ENCODE peak calls at places on chromosomes 13 and 19, in four cellular contexts. One of them, this sample, is unnamed.

GRCh38 chr13:78102121-78102677 is 183.6 kb upstream of the EDNRB start:
- DNase-seq in hepatocyte: no peak
- DNase-seq in fibroblast of lung: peak; percentile 54
- DNase-seq in stimulated activated CD4-positive, alpha-beta T cell treated with anti-CD3 and anti-CD28 coated beads, Interleukin-12 subunit alpha, Interleukin-12 subunit beta, amount 100 ng/mL, for 48 hours: no peak
- DNase-seq in this sample: no peak

GRCh38 chr13:31495336-31495735 is 244.0 kb upstream of the RXFP2 start:
- DNase-seq in hepatocyte: no peak
- DNase-seq in fibroblast of lung: no peak
- DNase-seq in stimulated activated CD4-positive, alpha-beta T cell treated with anti-CD3 and anti-CD28 coated beads, Interleukin-12 subunit alpha, Interleukin-12 subunit beta, amount 100 ng/mL, for 48 hours: no peak
- DNase-seq in this sample: no peak

GRCh38 chr19:43503501-43504425 is 783 bp downstream of the PHLDB3 start:
- DNase-seq in stimulated activated CD4-positive, alpha-beta T cell treated with anti-CD3 and anti-CD28 coated beads, Interleukin-12 subunit alpha, Interleukin-12 subunit beta, amount 100 ng/mL, for 48 hours: peak; percentile 99
- DNase-seq in fibroblast of lung: peak; percentile 80
- DNase-seq in hepatocyte: peak; percentile 99
- DNase-seq in this sample: peak; percentile 92

GRCh38 chr19:55777528-55777927 is 8.6 kb downstream of the RFPL4AL1 start:
- DNase-seq in hepatocyte: no peak
- DNase-seq in stimulated activated CD4-positive, alpha-beta T cell treated with anti-CD3 and anti-CD28 coated beads, Interleukin-12 subunit alpha, Interleukin-12 subunit beta, amount 100 ng/mL, for 48 hours: no peak
- DNase-seq in fibroblast of lung: no peak
- DNase-seq in this sample: no peak

GRCh38 chr13:40130871-40131636 is 475.6 kb downstream of the COG6 start:
- DNase-seq in stimulated activated CD4-positive, alpha-beta T cell treated with anti-CD3 and anti-CD28 coated beads, Interleukin-12 subunit alpha, Interleukin-12 subunit beta, amount 100 ng/mL, for 48 hours: no peak
- DNase-seq in hepatocyte: peak; percentile 44
- DNase-seq in fibroblast of lung: peak; percentile 68
- DNase-seq in this sample: no peak

GRCh38 chr13:31263346-31263745 is 63.6 kb downstream of the B3GLCT start:
- DNase-seq in fibroblast of lung: no peak
- DNase-seq in hepatocyte: no peak
- DNase-seq in stimulated activated CD4-positive, alpha-beta T cell treated with anti-CD3 and anti-CD28 coated beads, Interleukin-12 subunit alpha, Interleukin-12 subunit beta, amount 100 ng/mL, for 48 hours: no peak
- DNase-seq in this sample: no peak

GRCh38 chr19:21482863-21483276 is 22.5 kb upstream of the ZNF429 start:
- DNase-seq in stimulated activated CD4-positive, alpha-beta T cell treated with anti-CD3 and anti-CD28 coated beads, Interleukin-12 subunit alpha, Interleukin-12 subunit beta, amount 100 ng/mL, for 48 hours: peak; percentile 45
- DNase-seq in hepatocyte: peak; percentile 23
- DNase-seq in fibroblast of lung: peak; percentile 24
- DNase-seq in this sample: no peak

GRCh38 chr13:45299194-45299593 is 41.8 kb downstream of the TPT1 start:
- DNase-seq in stimulated activated CD4-positive, alpha-beta T cell treated with anti-CD3 and anti-CD28 coated beads, Interleukin-12 subunit alpha, Interleukin-12 subunit beta, amount 100 ng/mL, for 48 hours: no peak
- DNase-seq in fibroblast of lung: peak; percentile 39
- DNase-seq in hepatocyte: no peak
- DNase-seq in this sample: no peak

GRCh38 chr19:3336680-3337523 is 29.5 kb upstream of the NFIC start:
- DNase-seq in fibroblast of lung: peak; percentile 49
- DNase-seq in stimulated activated CD4-positive, alpha-beta T cell treated with anti-CD3 and anti-CD28 coated beads, Interleukin-12 subunit alpha, Interleukin-12 subunit beta, amount 100 ng/mL, for 48 hours: no peak
- DNase-seq in hepatocyte: peak; percentile 84
- DNase-seq in this sample: no peak

GRCh38 chr13:106038752-106039151 is 496.7 kb downstream of the EFNB2 start:
- DNase-seq in hepatocyte: no peak
- DNase-seq in fibroblast of lung: peak; percentile 93
- DNase-seq in stimulated activated CD4-positive, alpha-beta T cell treated with anti-CD3 and anti-CD28 coated beads, Interleukin-12 subunit alpha, Interleukin-12 subunit beta, amount 100 ng/mL, for 48 hours: no peak
- DNase-seq in this sample: no peak

This sample was measured in RWPE2.